ENCODE peak calls at places on chromosomes 7 and 10, in six cellular contexts. Y, N, X, U, I and O are unnamed samples.

GRCh38 chr10:44030681-44031080 is 354.2 kb downstream of the CXCL12 start:
- DNase-seq in Y (no peak), N (no peak), X (no peak), U (no peak), I (no peak), O (no peak)

GRCh38 chr10:120392245-120392644 is 64.8 kb upstream of the PLPP4 start:
- DNase-seq in Y (no peak), N (no peak), X (no peak), U (no peak), I (no peak), O (no peak)

GRCh38 chr7:93231264-93231663 is 902 bp upstream of the VPS50 start:
- DNase-seq in Y (no peak), N (no peak), X (no peak), U (no peak), I (no peak), O (no peak)

GRCh38 chr10:109987413-109987812 is 20.4 kb upstream of the ADD3 start:
- DNase-seq in Y (no peak), N (no peak), X (no peak), U (peak; percentile 69), I (no peak), O (no peak)

GRCh38 chr10:68665841-68666240 is 55.2 kb upstream of the CCAR1 start:
- DNase-seq in Y (no peak), N (no peak), X (no peak), U (peak; percentile 53), I (no peak), O (no peak)

GRCh38 chr7:157539521-157539920 is 202.7 kb downstream of the DNAJB6 start:
- DNase-seq in Y (no peak), N (no peak), X (no peak), U (no peak), I (no peak), O (no peak)

GRCh38 chr10:104208730-104209129 is 23.4 kb downstream of the CFAP43 start:
- DNase-seq in Y (no peak), N (no peak), X (no peak), U (no peak), I (no peak), O (no peak)

GRCh38 chr7:114663502-114663901 is 248.9 kb downstream of the FOXP2 start:
- DNase-seq in Y (peak; percentile 67), N (no peak), X (peak; percentile 77), U (no peak), I (no peak), O (no peak)

GRCh38 chr10:488933-489215 is 200.6 kb downstream of the DIP2C start:
- DNase-seq in Y (no peak), N (no peak), X (no peak), U (no peak), I (no peak), O (no peak)

GRCh38 chr10:31401287-31401686 is 82.3 kb downstream of the ZEB1 start:
- DNase-seq in Y (peak; percentile 32), N (no peak), X (peak; percentile 49), U (no peak), I (no peak), O (no peak)

GRCh38 chr7:94297397-94297838 is 97.3 kb upstream of the COL1A2 start:
- DNase-seq in Y (no peak), N (no peak), X (no peak), U (peak; percentile 56), I (no peak), O (no peak)

GRCh38 chr7:42238709-42239395 is 1.8 kb upstream of the GLI3 start:
- DNase-seq in Y (no peak), N (no peak), X (no peak), U (peak; percentile 54), I (no peak), O (no peak)

GRCh38 chr10:90579602-90580242 is 278.1 kb downstream of the HTR7 start:
- DNase-seq in Y (no peak), N (no peak), X (no peak), U (peak; percentile 3), I (no peak), O (no peak)

GRCh38 chr7:69808401-69808800 is 210.1 kb downstream of the AUTS2 start:
- DNase-seq in Y (no peak), N (no peak), X (no peak), U (no peak), I (no peak), O (no peak)

GRCh38 chr10:21516270-21517131 is 9.0 kb downstream of the SKIDA1 start:
- DNase-seq in Y (no peak), N (no peak), X (peak; percentile 54), U (peak; percentile 60), I (no peak), O (no peak)

GRCh38 chr10:36489181-36489927 is 636.0 kb upstream of the ANKRD30A start:
- DNase-seq in Y (no peak), N (no peak), X (no peak), U (no peak), I (no peak), O (no peak)

GRCh38 chr7:128425851-128426250 is 16.1 kb upstream of the IMPDH1 start:
- DNase-seq in Y (peak; percentile 49), N (peak; percentile 61), X (peak; percentile 60), U (peak; percentile 84), I (peak; percentile 82), O (peak; percentile 69)

GRCh38 chr7:91050677-91051076 is 213.6 kb upstream of the FZD1 start:
- DNase-seq in Y (no peak), N (no peak), X (no peak), U (no peak), I (no peak), O (no peak)

GRCh38 chr10:116774728-116775151 is 32.4 kb upstream of the HSPA12A start:
- DNase-seq in Y (no peak), N (no peak), X (peak; percentile 1), U (no peak), I (no peak), O (no peak)